ENCODE peak calls at places on chromosomes 16 and 17, in six cellular contexts. O, B, P, W, T and K are unnamed samples.
A peak's percentile ranks its signal among the peaks of the same experiment; 100 is the strongest.

GRCh38 chr16:87918314-87918713 is 18.0 kb downstream of the CA5A start:
- DNase-seq in O (no peak), B (no peak), P (no peak), T (no peak), W (peak; percentile 85), K (no peak)

GRCh38 chr17:31413871-31414589 is 22.6 kb downstream of the RAB11FIP4 start:
- DNase-seq in B (no peak), P (no peak), W (peak; percentile 89), T (peak; percentile 91), O (no peak), K (no peak)

GRCh38 chr16:51155901-51156810 is 5.1 kb upstream of the SALL1 start:
- DNase-seq in W (peak; percentile 63), P (no peak), T (no peak), B (no peak), O (no peak), K (no peak)

GRCh38 chr17:58136669-58137279 is 11.4 kb upstream of the OR4D1 start:
- DNase-seq in T (no peak), O (no peak), W (no peak), B (no peak), P (peak; percentile 19), K (no peak)

GRCh38 chr17:27407916-27408846 is 48.1 kb upstream of the KSR1 start:
- DNase-seq in P (no peak), O (no peak), W (peak; percentile 86), B (no peak), T (no peak), K (no peak)

GRCh38 chr17:31596382-31597323 is 205.2 kb downstream of the RAB11FIP4 start:
- DNase-seq in P (peak; percentile 8), T (no peak), B (peak; percentile 65), W (peak; percentile 100), O (peak; percentile 64), K (no peak)

GRCh38 chr16:74724820-74725549 is 24.3 kb upstream of the MLKL start:
- DNase-seq in O (no peak), T (peak; percentile 95), W (peak; percentile 87), P (no peak), B (no peak), K (no peak)

GRCh38 chr16:3788711-3789374 is 71.5 kb upstream of the TRAP1 start:
- DNase-seq in O (no peak), P (no peak), B (no peak), W (no peak), T (no peak), K (no peak)

GRCh38 chr17:27319536-27320221 is 25.8 kb downstream of the WSB1 start:
- DNase-seq in P (peak; percentile 32), T (no peak), O (peak; percentile 76), B (no peak), W (peak; percentile 80), K (peak; percentile 57)

GRCh38 chr16:83979456-83979855 is 11.4 kb downstream of the NECAB2 start:
- DNase-seq in B (no peak), O (no peak), W (no peak), T (no peak), P (no peak), K (no peak)

GRCh38 chr16:57519796-57520360 is 16.5 kb downstream of the CCDC102A start:
- DNase-seq in P (peak; percentile 46), O (no peak), B (peak; percentile 94), W (peak; percentile 73), T (peak; percentile 96), K (peak; percentile 37)

GRCh38 chr17:78307887-78308633 is 51.8 kb downstream of the SOCS3 start:
- DNase-seq in T (no peak), P (no peak), B (no peak), W (no peak), O (no peak), K (no peak)

GRCh38 chr17:46011711-46012505 is 12.9 kb downstream of the STH start:
- DNase-seq in P (no peak), B (no peak), T (peak; percentile 82), O (no peak), W (no peak), K (no peak)

GRCh38 chr17:6551356-6551755 is 5.0 kb downstream of the PITPNM3 start:
- DNase-seq in W (no peak), O (no peak), T (no peak), B (no peak), P (no peak), K (no peak)

GRCh38 chr17:73747221-73748002 is 103.2 kb upstream of the SDK2 start:
- DNase-seq in B (no peak), P (no peak), W (no peak), T (peak; percentile 30), O (no peak), K (peak; percentile 15)

GRCh38 chr16:55203570-55203969 is 120.4 kb upstream of the IRX6 start:
- DNase-seq in O (no peak), W (no peak), B (no peak), P (no peak), T (no peak), K (no peak)

GRCh38 chr16:73215482-73216377 is 167.8 kb upstream of the ZFHX3 start:
- DNase-seq in T (no peak), B (no peak), P (no peak), O (no peak), W (peak; percentile 88), K (no peak)

GRCh38 chr17:51355314-51356083 is 95.2 kb downstream of the UTP18 start:
- DNase-seq in B (no peak), W (peak; percentile 35), O (no peak), T (no peak), P (no peak), K (no peak)

GRCh38 chr17:82781894-82782274 is 30.0 kb downstream of the TBCD start:
- DNase-seq in O (peak; percentile 65), P (peak; percentile 68), B (peak; percentile 98), T (peak; percentile 96), W (peak; percentile 87), K (peak; percentile 45)

GRCh38 chr16:2149630-2150417 is 1.4 kb downstream of the RAB26 start:
- DNase-seq in W (no peak), T (no peak), B (no peak), P (no peak), O (no peak), K (no peak)